ENCODE peak calls at places on chromosomes 7 and 10, in four cellular contexts. One of them, this sample, is unnamed.

GRCh38 chr7:22355620-22356009 is 1.3 kb downstream of the RAPGEF5 start:
- DNase-seq in activated T-helper 1 cell treated with Interleukin-2 at 50 U/mL for 16 hours: no peak
- DNase-seq in bronchial epithelial cell: no peak
- DNase-seq in RCC 7860: no peak
- DNase-seq in this sample: no peak

GRCh38 chr7:93958216-93958615 is 36.7 kb downstream of the GNG11 start:
- DNase-seq in activated T-helper 1 cell treated with Interleukin-2 at 50 U/mL for 16 hours: no peak
- DNase-seq in bronchial epithelial cell: peak
- DNase-seq in RCC 7860: no peak
- DNase-seq in this sample: no peak

GRCh38 chr7:93432130-93432529 is 142.4 kb downstream of the CALCR start:
- DNase-seq in activated T-helper 1 cell treated with Interleukin-2 at 50 U/mL for 16 hours: no peak
- DNase-seq in bronchial epithelial cell: no peak
- DNase-seq in RCC 7860: no peak
- DNase-seq in this sample: no peak

GRCh38 chr10:21518629-21519321 is 6.7 kb downstream of the SKIDA1 start:
- DNase-seq in activated T-helper 1 cell treated with Interleukin-2 at 50 U/mL for 16 hours: no peak
- DNase-seq in bronchial epithelial cell: peak
- DNase-seq in RCC 7860: no peak
- DNase-seq in this sample: no peak

GRCh38 chr10:13139150-13139549 is 22.2 kb upstream of the MCM10 start:
- DNase-seq in activated T-helper 1 cell treated with Interleukin-2 at 50 U/mL for 16 hours: no peak
- DNase-seq in bronchial epithelial cell: no peak
- DNase-seq in RCC 7860: no peak
- DNase-seq in this sample: no peak

GRCh38 chr10:48398261-48398660 is 91.8 kb downstream of the MAPK8 start:
- DNase-seq in activated T-helper 1 cell treated with Interleukin-2 at 50 U/mL for 16 hours: no peak
- DNase-seq in bronchial epithelial cell: no peak
- DNase-seq in RCC 7860: no peak
- DNase-seq in this sample: no peak

GRCh38 chr10:86263209-86263608 is 103.4 kb downstream of the GRID1 start:
- DNase-seq in activated T-helper 1 cell treated with Interleukin-2 at 50 U/mL for 16 hours: no peak
- DNase-seq in bronchial epithelial cell: no peak
- DNase-seq in RCC 7860: no peak
- DNase-seq in this sample: no peak

GRCh38 chr7:30647589-30647988 is 34.7 kb downstream of the CRHR2 start:
- DNase-seq in activated T-helper 1 cell treated with Interleukin-2 at 50 U/mL for 16 hours: no peak
- DNase-seq in bronchial epithelial cell: no peak
- DNase-seq in RCC 7860: no peak
- DNase-seq in this sample: peak

GRCh38 chr7:106848851-106849442 is 16.1 kb upstream of the PIK3CG start:
- DNase-seq in activated T-helper 1 cell treated with Interleukin-2 at 50 U/mL for 16 hours: no peak
- DNase-seq in bronchial epithelial cell: peak
- DNase-seq in RCC 7860: peak
- DNase-seq in this sample: no peak

GRCh38 chr10:58152698-58153263 is 114.9 kb downstream of the IPMK start:
- DNase-seq in activated T-helper 1 cell treated with Interleukin-2 at 50 U/mL for 16 hours: no peak
- DNase-seq in bronchial epithelial cell: peak
- DNase-seq in RCC 7860: peak
- DNase-seq in this sample: peak

GRCh38 chr7:54757711-54758110 is 1.3 kb downstream of the SEC61G start:
- DNase-seq in activated T-helper 1 cell treated with Interleukin-2 at 50 U/mL for 16 hours: no peak
- DNase-seq in bronchial epithelial cell: no peak
- DNase-seq in RCC 7860: no peak
- DNase-seq in this sample: no peak

GRCh38 chr7:138649506-138649905 is 51.7 kb downstream of the SVOPL start:
- DNase-seq in activated T-helper 1 cell treated with Interleukin-2 at 50 U/mL for 16 hours: no peak
- DNase-seq in bronchial epithelial cell: peak
- DNase-seq in RCC 7860: no peak
- DNase-seq in this sample: no peak

GRCh38 chr7:27066148-27066547 is 29.7 kb downstream of the HOXA1 start:
- DNase-seq in activated T-helper 1 cell treated with Interleukin-2 at 50 U/mL for 16 hours: no peak
- DNase-seq in bronchial epithelial cell: peak
- DNase-seq in RCC 7860: peak
- DNase-seq in this sample: no peak

GRCh38 chr7:73433924-73434700 is 534 bp downstream of the FZD9 start:
- DNase-seq in activated T-helper 1 cell treated with Interleukin-2 at 50 U/mL for 16 hours: no peak
- DNase-seq in bronchial epithelial cell: no peak
- DNase-seq in RCC 7860: no peak
- DNase-seq in this sample: no peak

GRCh38 chr7:32481921-32482320 is 8.3 kb downstream of the LSM5 start:
- DNase-seq in activated T-helper 1 cell treated with Interleukin-2 at 50 U/mL for 16 hours: no peak
- DNase-seq in bronchial epithelial cell: no peak
- DNase-seq in RCC 7860: no peak
- DNase-seq in this sample: no peak

GRCh38 chr10:101075775-101076174 is 14.0 kb downstream of the KAZALD1 start:
- DNase-seq in activated T-helper 1 cell treated with Interleukin-2 at 50 U/mL for 16 hours: no peak
- DNase-seq in bronchial epithelial cell: no peak
- DNase-seq in RCC 7860: no peak
- DNase-seq in this sample: no peak

GRCh38 chr7:29139191-29139590 is 7.1 kb downstream of the CPVL start:
- DNase-seq in activated T-helper 1 cell treated with Interleukin-2 at 50 U/mL for 16 hours: no peak
- DNase-seq in bronchial epithelial cell: peak
- DNase-seq in RCC 7860: peak
- DNase-seq in this sample: no peak

GRCh38 chr10:112307631-112308502 is 24.7 kb downstream of the TECTB start:
- DNase-seq in activated T-helper 1 cell treated with Interleukin-2 at 50 U/mL for 16 hours: peak
- DNase-seq in bronchial epithelial cell: peak
- DNase-seq in RCC 7860: peak
- DNase-seq in this sample: peak

GRCh38 chr7:78350926-78351325 is 552.4 kb downstream of the PHTF2 start:
- DNase-seq in activated T-helper 1 cell treated with Interleukin-2 at 50 U/mL for 16 hours: no peak
- DNase-seq in bronchial epithelial cell: no peak
- DNase-seq in RCC 7860: no peak
- DNase-seq in this sample: no peak

GRCh38 chr10:24254180-24254579 is 45.2 kb downstream of the KIAA1217 start:
- DNase-seq in activated T-helper 1 cell treated with Interleukin-2 at 50 U/mL for 16 hours: no peak
- DNase-seq in bronchial epithelial cell: peak
- DNase-seq in RCC 7860: no peak
- DNase-seq in this sample: no peak

GRCh38 chr7:104327963-104328307 is 468 bp upstream of the LHFPL3 start:
- DNase-seq in activated T-helper 1 cell treated with Interleukin-2 at 50 U/mL for 16 hours: no peak
- DNase-seq in bronchial epithelial cell: no peak
- DNase-seq in RCC 7860: no peak
- DNase-seq in this sample: no peak

GRCh38 chr10:125694874-125695273 is 11.9 kb upstream of the TEX36 start:
- DNase-seq in activated T-helper 1 cell treated with Interleukin-2 at 50 U/mL for 16 hours: no peak
- DNase-seq in bronchial epithelial cell: peak
- DNase-seq in RCC 7860: peak
- DNase-seq in this sample: no peak

GRCh38 chr7:132655071-132655761 is 78.9 kb upstream of the PLXNA4 start:
- DNase-seq in activated T-helper 1 cell treated with Interleukin-2 at 50 U/mL for 16 hours: peak
- DNase-seq in bronchial epithelial cell: no peak
- DNase-seq in RCC 7860: no peak
- DNase-seq in this sample: no peak

GRCh38 chr10:91759581-91759986 is 38.6 kb upstream of the TNKS2 start:
- DNase-seq in activated T-helper 1 cell treated with Interleukin-2 at 50 U/mL for 16 hours: no peak
- DNase-seq in bronchial epithelial cell: peak
- DNase-seq in RCC 7860: no peak
- DNase-seq in this sample: no peak

GRCh38 chr10:78028438-78029293 is 649 bp downstream of the POLR3A start:
- DNase-seq in activated T-helper 1 cell treated with Interleukin-2 at 50 U/mL for 16 hours: no peak
- DNase-seq in bronchial epithelial cell: peak
- DNase-seq in RCC 7860: peak
- DNase-seq in this sample: peak

GRCh38 chr10:77984986-77985385 is 44.3 kb downstream of the POLR3A start:
- DNase-seq in activated T-helper 1 cell treated with Interleukin-2 at 50 U/mL for 16 hours: no peak
- DNase-seq in bronchial epithelial cell: no peak
- DNase-seq in RCC 7860: no peak
- DNase-seq in this sample: peak

GRCh38 chr10:614772-615582 is 74.5 kb downstream of the DIP2C start:
- DNase-seq in activated T-helper 1 cell treated with Interleukin-2 at 50 U/mL for 16 hours: no peak
- DNase-seq in bronchial epithelial cell: no peak
- DNase-seq in RCC 7860: no peak
- DNase-seq in this sample: no peak

GRCh38 chr10:119505131-119505551 is 37.4 kb downstream of the RGS10 start:
- DNase-seq in activated T-helper 1 cell treated with Interleukin-2 at 50 U/mL for 16 hours: no peak
- DNase-seq in bronchial epithelial cell: no peak
- DNase-seq in RCC 7860: no peak
- DNase-seq in this sample: no peak

GRCh38 chr7:20432071-20432470 is 101.4 kb downstream of the ITGB8 start:
- DNase-seq in activated T-helper 1 cell treated with Interleukin-2 at 50 U/mL for 16 hours: no peak
- DNase-seq in bronchial epithelial cell: no peak
- DNase-seq in RCC 7860: no peak
- DNase-seq in this sample: no peak

GRCh38 chr7:155093586-155093985 is 23.5 kb downstream of the HTR5A start:
- DNase-seq in activated T-helper 1 cell treated with Interleukin-2 at 50 U/mL for 16 hours: no peak
- DNase-seq in bronchial epithelial cell: no peak
- DNase-seq in RCC 7860: peak
- DNase-seq in this sample: no peak

This sample was measured in WERI-Rb-1.